ENCODE peak calls at places on chromosomes 4 and X, in ten cellular contexts. T, F, Z, V, X, H, G, W, K and B are unnamed samples.

GRCh38 chr4:100517864-100518341 is at the start of gene EMCN:
- DNase-seq in V (peak; percentile 48), W (no peak), G (peak; percentile 54), F (no peak), H (no peak), T (no peak), K (no peak), Z (no peak), X (peak; percentile 58), B (no peak)

GRCh38 chrX:70196961-70197805 is 19.9 kb downstream of the DGAT2L6 start:
- DNase-seq in T (peak; percentile 33), X (no peak), Z (peak; percentile 46), H (peak; percentile 42), G (peak; percentile 35), V (peak; percentile 73), W (peak; percentile 74), K (no peak), F (peak; percentile 33), B (peak; percentile 74)

GRCh38 chrX:101550362-101550761 is at the start of gene ARMCX1:
- DNase-seq in F (no peak), K (peak; percentile 34), Z (no peak), W (peak; percentile 26), V (peak; percentile 80), X (peak; percentile 86), T (no peak), G (peak; percentile 84), H (no peak), B (peak; percentile 81)

GRCh38 chrX:127459784-127460183 is 592.4 kb downstream of the ACTRT1 start:
- DNase-seq in Z (no peak), V (no peak), T (no peak), W (no peak), X (no peak), G (no peak), H (no peak), K (no peak), F (no peak), B (no peak)

GRCh38 chr4:176793060-176793605 is 411 bp upstream of the VEGFC start:
- DNase-seq in Z (no peak), K (no peak), X (no peak), T (no peak), G (no peak), H (no peak), V (no peak), F (no peak), W (no peak), B (peak; percentile 80)

GRCh38 chrX:39427492-39428289 is 626.4 kb downstream of the MID1IP1 start:
- DNase-seq in X (no peak), Z (no peak), T (no peak), W (peak; percentile 56), K (no peak), H (no peak), V (peak; percentile 38), G (peak; percentile 0), F (no peak), B (no peak)

GRCh38 chrX:31909850-31910547 is 838.2 kb upstream of the FTHL17 start:
- DNase-seq in G (no peak), V (no peak), F (no peak), H (no peak), Z (no peak), W (no peak), X (no peak), T (no peak), K (no peak), B (no peak)

GRCh38 chrX:96407501-96407900 is 277.1 kb upstream of the DIAPH2 start:
- DNase-seq in H (peak; percentile 44), T (no peak), G (peak; percentile 82), V (peak; percentile 81), K (no peak), X (no peak), Z (no peak), W (no peak), F (no peak), B (no peak)